ENCODE peak calls at places on chromosomes 6 and 20, in eight cellular contexts. A, E, X, P, J, F, T and S are unnamed samples.

GRCh38 chr20:63477061-63477616 is 4.7 kb upstream of the KCNQ2 start:
- DNase-seq in P (no peak), F (no peak), X (no peak), E (no peak), T (no peak), A (no peak), J (no peak), S (no peak)

GRCh38 chr6:125104425-125104824 is 49.1 kb upstream of the TPD52L1 start:
- DNase-seq in P (no peak), T (no peak), A (no peak), E (peak; percentile 72), X (no peak), F (no peak), J (no peak), S (peak; percentile 85)

GRCh38 chr6:158061709-158062461 is 80.2 kb downstream of the SYNJ2 start:
- DNase-seq in A (peak; percentile 13), X (no peak), P (no peak), F (no peak), T (no peak), E (no peak), J (no peak), S (no peak)

GRCh38 chr6:144749263-144749662 is 464.1 kb downstream of the UTRN start:
- DNase-seq in A (no peak), T (no peak), F (no peak), P (no peak), J (no peak), E (no peak), X (no peak), S (no peak)

GRCh38 chr20:25623225-25623735 is 534 bp downstream of the NANP start:
- DNase-seq in A (peak; percentile 39), E (peak; percentile 24), X (peak; percentile 48), F (peak; percentile 0), P (peak; percentile 78), T (no peak), J (peak; percentile 71), S (peak; percentile 58)

GRCh38 chr6:106360410-106360988 is at the start of gene CRYBG1:
- DNase-seq in J (peak; percentile 74), A (peak; percentile 25), P (peak; percentile 64), F (peak; percentile 75), X (peak; percentile 69), E (no peak), T (no peak), S (no peak)

GRCh38 chr6:33990061-33990541 is 155.8 kb downstream of the GRM4 start:
- DNase-seq in X (no peak), T (no peak), F (no peak), J (no peak), P (no peak), A (no peak), E (no peak), S (peak; percentile 89)

GRCh38 chr6:79225718-79226117 is 8.8 kb downstream of the HMGN3 start:
- DNase-seq in X (no peak), J (no peak), F (no peak), T (no peak), A (no peak), P (no peak), E (peak; percentile 2), S (no peak)

GRCh38 chr6:30005482-30005881 is 55.6 kb upstream of the POLR1H start:
- DNase-seq in J (no peak), F (no peak), X (peak; percentile 16), P (no peak), E (peak; percentile 7), A (no peak), T (no peak), S (no peak)

GRCh38 chr6:134080171-134080795 is 27.9 kb upstream of the SLC2A12 start:
- DNase-seq in E (no peak), J (no peak), T (no peak), A (no peak), P (no peak), X (no peak), F (no peak), S (peak; percentile 11)

GRCh38 chr20:35698298-35699126 is 640 bp downstream of the NFS1 start:
- DNase-seq in X (peak; percentile 27), P (no peak), E (no peak), T (no peak), F (no peak), J (peak; percentile 53), A (no peak), S (peak; percentile 52)

GRCh38 chr6:78243519-78243918 is 590.7 kb downstream of the MEI4 start:
- DNase-seq in P (no peak), T (no peak), X (no peak), E (peak; percentile 8), F (no peak), J (no peak), A (no peak), S (peak; percentile 39)

GRCh38 chr20:21053002-21053762 is 53.0 kb downstream of the LINC00237 start:
- DNase-seq in P (no peak), T (no peak), X (no peak), F (no peak), A (no peak), E (no peak), J (no peak), S (peak; percentile 50)

GRCh38 chr20:44423480-44423879 is 52.2 kb upstream of the TTPAL start:
- DNase-seq in P (no peak), T (no peak), X (no peak), J (no peak), A (no peak), E (no peak), F (no peak), S (no peak)

GRCh38 chr6:161578478-161578877 is 304.6 kb upstream of the AGPAT4 start:
- DNase-seq in X (no peak), T (no peak), F (no peak), P (no peak), A (no peak), E (no peak), J (no peak), S (no peak)

GRCh38 chr20:955656-956055 is 39.5 kb upstream of the ANGPT4 start:
- DNase-seq in E (no peak), X (no peak), A (no peak), F (no peak), J (no peak), P (no peak), T (no peak), S (no peak)

GRCh38 chr6:30814137-30815084 is 69.9 kb upstream of the DDR1 start:
- DNase-seq in T (no peak), E (peak; percentile 84), F (peak; percentile 88), P (no peak), J (no peak), X (no peak), A (no peak), S (no peak)

GRCh38 chr6:158539363-158539762 is 20.5 kb upstream of the TMEM181 start:
- DNase-seq in E (no peak), A (no peak), P (no peak), J (no peak), X (no peak), T (no peak), F (no peak), S (peak; percentile 47)

GRCh38 chr6:35686873-35687557 is 1.7 kb downstream of the FKBP5 start:
- DNase-seq in T (no peak), J (no peak), E (no peak), A (no peak), X (no peak), F (no peak), P (no peak), S (no peak)
- H3K27ac ChIP-seq in T (peak overlapping the region; percentile 100), J (peak overlapping the region; percentile 98), E (no peak overlapping the region), A (peak overlapping the region; percentile 99), X (no peak overlapping the region), F (peak overlapping the region; percentile 90), P (no peak overlapping the region), S (no peak overlapping the region)

GRCh38 chr20:24470031-24470781 is 777 bp downstream of the SYNDIG1 start:
- DNase-seq in P (no peak), T (no peak), F (no peak), E (no peak), J (peak; percentile 55), A (no peak), X (no peak), S (no peak)

GRCh38 chr20:24470782-24471582 is 1.6 kb downstream of the SYNDIG1 start:
- DNase-seq in J (peak; percentile 51), F (no peak), A (no peak), X (no peak), E (no peak), T (no peak), P (no peak), S (no peak)

GRCh38 chr20:24475356-24475755 is 5.9 kb downstream of the SYNDIG1 start:
- DNase-seq in A (no peak), F (no peak), T (no peak), E (no peak), X (no peak), J (no peak), P (no peak), S (no peak)

GRCh38 chr20:24472426-24472825 is 3.0 kb downstream of the SYNDIG1 start:
- DNase-seq in X (no peak), F (no peak), A (no peak), J (no peak), E (no peak), P (no peak), T (no peak), S (no peak)

DNA sequence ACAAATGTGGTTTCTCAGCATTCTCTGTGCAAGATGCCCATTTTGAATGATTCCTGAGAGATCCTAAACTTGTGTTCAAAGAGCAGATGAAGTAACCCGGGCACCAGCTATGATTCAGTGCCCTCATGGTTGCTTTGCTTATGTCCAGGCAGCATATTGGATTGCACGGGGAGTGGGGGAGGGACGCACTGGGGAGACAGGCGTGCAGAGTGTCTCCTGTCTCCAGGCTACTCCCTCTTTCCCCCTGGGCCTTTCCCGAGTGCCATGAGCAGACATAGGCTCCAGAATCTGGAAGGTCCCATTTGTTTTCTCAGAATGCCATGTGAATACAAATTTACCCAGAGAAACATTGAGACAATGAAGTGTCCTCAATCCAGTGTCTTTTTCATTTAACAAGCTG is 4.0 kb downstream of the SYNDIG1 start:
- DNase-seq in T (no peak), P (no peak), A (no peak), X (no peak), J (no peak), E (no peak), F (no peak), S (no peak)
- H3K4me1 ChIP-seq in T (no peaks in the 10 kb centered on the region), P (peaks cover under 1% of the 10 kb centered on the region), A (peaks cover 50% of the 10 kb centered on the region), X (peaks cover 4% of the 10 kb centered on the region), J (peaks cover 23% of the 10 kb centered on the region), E (no peaks in the 10 kb centered on the region), F (no peaks in the 10 kb centered on the region), S (no peaks in the 10 kb centered on the region)

GRCh38 chr6:12968290-12968689 is 251.7 kb downstream of the PHACTR1 start:
- DNase-seq in F (no peak), P (no peak), X (no peak), J (no peak), E (no peak), A (no peak), T (no peak), S (no peak)
- H3K4me3 ChIP-seq in F (no peak overlapping the region), P (no peak overlapping the region), X (no peak overlapping the region), J (no peak overlapping the region), E (no peak overlapping the region), A (no peak overlapping the region), T (no peak overlapping the region), S (no peak overlapping the region)

DNA sequence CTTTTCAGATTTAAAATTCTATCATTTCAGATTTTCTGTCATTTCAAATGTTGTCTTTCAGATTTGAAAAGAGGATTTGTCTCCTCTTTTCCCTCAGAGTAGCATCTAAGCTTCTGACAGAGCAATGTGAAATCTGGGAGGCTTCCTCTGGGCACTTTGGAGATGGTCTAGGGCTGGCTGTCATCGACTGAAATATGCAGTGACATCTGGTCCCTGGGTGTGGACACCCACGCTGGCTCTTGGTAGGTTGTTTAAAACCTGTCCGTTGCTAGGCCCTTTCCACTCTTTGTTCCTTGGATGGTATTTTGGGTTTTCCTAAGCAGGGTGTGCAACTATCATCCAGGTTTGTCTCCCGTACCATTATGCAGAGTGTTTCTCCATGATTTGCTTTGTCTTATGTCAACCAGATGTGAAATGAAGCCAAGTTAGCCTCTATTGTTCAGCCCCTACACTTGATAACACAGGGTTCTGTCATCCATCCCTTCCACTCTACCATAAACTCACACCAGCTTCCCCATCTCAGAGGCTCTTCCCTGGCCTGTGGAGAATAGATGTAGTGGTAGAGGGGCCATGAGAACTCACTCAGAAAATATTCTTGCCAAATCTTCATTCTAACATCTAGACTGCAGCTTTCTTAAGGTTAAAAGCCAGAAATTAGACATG is 5.0 kb upstream of the VIP start:
- DNase-seq in P (no peak), A (no peak), F (no peak), E (peak; percentile 0), J (no peak), T (no peak), X (no peak), S (peak; percentile 28)
- H3K27ac ChIP-seq in P (no peak overlapping the region), A (no peak overlapping the region), F (no peak overlapping the region), E (no peak overlapping the region), J (no peak overlapping the region), T (no peak overlapping the region), X (no peak overlapping the region), S (peak overlapping the region; percentile 61)